ENCODE peak calls at places on chromosomes 1 and 21, in four cellular contexts. P is IMR-90, T is H1, X is HCT116. I is an unnamed sample.

GRCh38 chr21:17673261-17674020 is 60.7 kb upstream of the BTG3 start:
- DNase-seq in X (no peak), T (no peak), P (no peak), I (no peak)

GRCh38 chr1:23638786-23639241 is 52.8 kb upstream of the RPL11 start:
- DNase-seq in T (no peak), P (peak), X (no peak), I (no peak)

GRCh38 chr1:76124196-76124595 is 49.6 kb downstream of the ST6GALNAC3 start:
- DNase-seq in T (no peak), P (no peak), X (no peak), I (no peak)

GRCh38 chr1:220189750-220190347 is 82.4 kb downstream of the RAB3GAP2 start:
- DNase-seq in X (peak), P (peak), T (no peak), I (no peak)

GRCh38 chr1:14606632-14607031 is 8.1 kb downstream of the KAZN start:
- DNase-seq in T (no peak), X (no peak), P (no peak), I (no peak)

GRCh38 chr1:48775817-48776399 is 783 bp downstream of the BEND5 start:
- DNase-seq in T (no peak), X (no peak), P (no peak), I (no peak)

GRCh38 chr1:58909162-58909560 is 125.3 kb upstream of the JUN start:
- DNase-seq in X (no peak), P (peak), T (no peak), I (no peak)

GRCh38 chr1:208223136-208223535 is 21.0 kb downstream of the PLXNA2 start:
- DNase-seq in P (peak), T (no peak), X (no peak), I (no peak)

GRCh38 chr1:54309631-54310366 is 96.4 kb downstream of the SSBP3 start:
- DNase-seq in X (no peak), T (no peak), P (no peak), I (no peak)

GRCh38 chr1:88683516-88683847 is 591 bp upstream of the PKN2 start:
- DNase-seq in P (peak), T (no peak), X (no peak), I (peak)

GRCh38 chr1:33004628-33005027 is 32.1 kb downstream of the AK2 start:
- DNase-seq in P (peak), X (no peak), T (no peak), I (no peak)

GRCh38 chr1:26370591-26371382 is 1.8 kb downstream of the ZNF683 start:
- DNase-seq in T (no peak), X (no peak), P (no peak), I (peak)

GRCh38 chr21:38319781-38320180 is 63.0 kb downstream of the KCNJ15 start:
- DNase-seq in X (no peak), T (no peak), P (peak), I (no peak)

GRCh38 chr1:234549447-234550021 is 60.4 kb downstream of the IRF2BP2 start:
- DNase-seq in X (no peak), P (no peak), T (no peak), I (no peak)

GRCh38 chr1:154951901-154952657 is 3.8 kb downstream of the PBXIP1 start:
- DNase-seq in P (no peak), X (no peak), T (no peak), I (no peak)

GRCh38 chr1:31843506-31843905 is 27.7 kb upstream of the SPOCD1 start:
- DNase-seq in X (peak), P (peak), T (no peak), I (no peak)

GRCh38 chr1:84506729-84507453 is 510 bp upstream of the GNG5 start:
- DNase-seq in X (no peak), P (no peak), T (no peak), I (no peak)

DNA sequence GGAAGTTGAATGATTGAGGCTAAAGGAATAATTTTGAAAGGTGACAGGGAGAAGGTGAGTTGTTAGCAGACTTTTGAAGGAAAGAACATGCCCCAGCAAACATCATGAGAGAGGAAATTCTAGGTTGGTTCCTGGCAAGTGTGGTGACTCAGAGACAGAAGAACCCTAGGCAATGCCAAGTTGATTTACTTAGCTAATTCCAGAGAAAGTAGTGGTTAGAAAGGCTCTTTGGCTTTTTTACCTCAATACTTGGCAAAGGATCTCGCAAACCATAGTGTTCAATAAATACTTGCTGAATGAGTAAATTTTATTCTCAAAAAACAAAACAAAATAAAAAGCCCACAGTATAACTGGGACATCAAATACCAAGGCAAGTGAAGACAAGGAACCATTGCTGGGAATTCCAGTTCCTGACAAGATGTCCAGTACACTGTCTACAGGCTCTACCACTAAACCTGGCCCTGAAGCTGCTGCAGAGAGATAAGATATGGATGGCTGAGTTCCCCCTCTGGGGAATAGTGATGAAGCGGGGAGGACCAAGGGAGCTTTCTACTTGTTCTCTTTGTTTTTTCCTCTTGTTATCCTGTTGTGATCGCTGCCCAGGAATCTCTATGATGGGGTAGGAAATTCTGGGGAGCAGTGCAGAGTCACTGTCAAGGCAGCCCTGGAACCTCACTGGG is 48.2 kb downstream of the IL12RB2 start:
- DNase-seq in P (peak), X (no peak), T (no peak), I (no peak)
- H3K4me2 ChIP-seq in P (no peak), X (no peak), T (no peak), I (no peak)

GRCh38 chr1:156157974-156158373 is 4.6 kb downstream of the SEMA4A start:
- DNase-seq in P (no peak), T (no peak), X (no peak), I (no peak)

GRCh38 chr1:156154317-156154749 is 948 bp downstream of the SEMA4A start:
- DNase-seq in P (no peak), X (no peak), T (no peak), I (no peak)

GRCh38 chr1:156155760-156156495 is 2.5 kb downstream of the SEMA4A start:
- DNase-seq in P (no peak), X (no peak), T (no peak), I (no peak)

GRCh38 chr1:156160000-156160743 is 6.8 kb downstream of the SEMA4A start:
- DNase-seq in T (no peak), X (no peak), P (no peak), I (no peak)

DNA sequence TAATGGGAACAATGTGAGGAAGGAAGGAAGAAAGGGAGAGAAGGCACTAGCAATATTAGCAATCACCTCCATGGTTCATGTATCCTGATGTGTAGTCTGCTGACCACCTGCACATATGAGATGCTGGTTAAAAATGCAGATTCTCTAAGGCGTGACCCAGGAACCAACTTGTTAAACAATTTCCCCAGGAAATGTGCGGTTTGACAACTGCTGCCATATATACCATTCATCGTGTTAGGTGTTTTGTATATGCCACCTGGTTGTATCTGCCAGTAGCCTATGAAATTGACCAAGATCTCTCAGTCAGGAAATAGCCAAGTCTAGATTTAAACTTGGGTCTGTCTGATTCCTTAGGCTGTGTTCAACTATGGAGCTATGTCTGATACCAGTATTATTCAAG is 4.1 kb downstream of the SEMA4A start:
- DNase-seq in P (no peak), X (no peak), T (no peak), I (no peak)
- H3K4me2 ChIP-seq in P (no peak), X (no peak), T (no peak), I (no peak)

GRCh38 chr1:207205613-207206009 is 101.6 kb downstream of the C4BPA start:
- DNase-seq in X (no peak), P (no peak), T (no peak), I (no peak)
- H3K4me2 ChIP-seq in X (peak), P (no peak), T (no peak), I (no peak)

DNA sequence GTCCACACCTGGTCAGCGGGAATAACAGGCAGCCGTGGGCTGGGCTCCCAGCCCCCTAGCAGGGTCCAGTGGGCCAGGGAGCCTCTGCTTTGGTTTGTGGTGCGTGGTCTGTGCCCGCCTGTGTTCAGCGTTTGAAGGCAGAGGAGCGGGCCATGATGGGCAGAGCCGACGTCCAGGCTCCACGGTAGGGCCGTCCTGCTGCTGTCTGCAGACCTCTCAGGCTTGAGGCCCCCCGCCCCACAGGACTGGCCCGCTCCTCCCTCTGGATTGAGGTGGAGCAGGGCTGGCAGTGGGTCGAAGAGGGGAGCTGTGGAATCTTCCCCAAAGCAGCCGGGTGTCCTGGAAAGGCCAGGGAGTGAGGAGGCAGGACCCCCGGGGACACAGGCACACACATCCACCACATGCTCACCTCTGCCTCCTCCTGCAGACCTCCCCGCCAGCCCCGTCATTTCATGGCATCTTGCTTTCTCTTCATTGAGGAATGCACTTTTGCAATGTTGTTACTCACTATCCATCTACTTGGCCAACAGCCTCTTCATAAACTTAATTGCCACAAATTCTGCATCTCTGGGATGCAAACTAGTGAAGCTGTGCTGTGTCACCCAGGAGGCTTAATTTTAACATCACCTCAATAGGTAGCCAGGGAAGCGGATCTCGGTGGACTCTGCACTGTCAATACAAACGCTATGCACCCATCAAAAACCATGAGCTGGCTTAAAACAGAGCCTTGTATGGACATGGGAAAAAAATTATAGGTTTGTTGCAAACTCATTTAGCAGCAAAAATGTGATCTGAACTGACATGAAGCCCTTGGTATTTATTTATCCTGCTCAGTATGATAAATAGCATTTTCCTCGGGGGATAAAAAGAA is 85.9 kb downstream of the PDE9A start:
- DNase-seq in P (peak), T (no peak), X (no peak), I (no peak)
- H3K4me2 ChIP-seq in P (no peak), T (no peak), X (no peak), I (no peak)

GRCh38 chr1:15966081-15966955 is 9.6 kb downstream of the ZBTB17 start:
- DNase-seq in X (no peak), T (no peak), P (peak), I (no peak)

GRCh38 chr1:15963968-15964648 is 11.8 kb downstream of the ZBTB17 start:
- DNase-seq in T (no peak), X (no peak), P (no peak), I (no peak)

GRCh38 chr1:15963363-15963967 is 12.4 kb downstream of the ZBTB17 start:
- DNase-seq in P (no peak), T (no peak), X (no peak), I (no peak)

GRCh38 chr1:15966956-15967344 is 9.0 kb downstream of the ZBTB17 start:
- DNase-seq in P (no peak), X (no peak), T (no peak), I (no peak)

DNA sequence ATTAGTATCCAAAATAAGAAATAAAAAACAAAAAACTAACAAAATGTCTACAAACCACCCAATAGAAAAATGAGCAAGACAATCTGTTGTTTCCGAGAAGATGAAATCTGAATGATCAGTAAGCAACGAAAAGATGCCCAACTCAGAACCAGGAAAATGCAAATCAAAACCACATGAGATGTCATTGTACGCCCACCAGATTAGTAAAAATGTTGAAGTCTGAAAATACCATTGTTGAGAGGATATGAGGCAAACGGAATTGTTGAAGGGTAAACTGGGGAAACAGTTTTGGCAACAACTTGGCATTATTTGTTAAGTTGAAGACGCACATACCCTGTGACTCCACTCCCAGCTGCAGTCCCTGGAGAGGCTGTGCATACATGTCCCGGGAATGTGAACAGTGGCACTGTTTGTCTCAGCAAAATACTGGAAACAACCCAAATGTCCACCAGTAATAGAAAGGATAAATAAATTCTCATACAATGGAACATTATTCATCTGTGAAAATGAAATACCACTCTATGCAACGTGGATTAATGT is 10.6 kb downstream of the ZBTB17 start:
- DNase-seq in T (no peak), P (peak), X (no peak), I (no peak)
- H3K4me2 ChIP-seq in T (no peak), P (peak), X (no peak), I (no peak)

GRCh38 chr1:226491093-226491850 is 57.3 kb upstream of the STUM start:
- DNase-seq in X (no peak), P (no peak), T (no peak), I (no peak)

GRCh38 chr1:226489718-226490440 is 58.7 kb upstream of the STUM start:
- DNase-seq in T (no peak), X (no peak), P (no peak), I (no peak)

GRCh38 chr1:226490441-226490809 is 58.1 kb upstream of the STUM start:
- DNase-seq in T (no peak), P (no peak), X (no peak), I (no peak)

GRCh38 chr1:226495716-226496115 is 52.8 kb upstream of the STUM start:
- DNase-seq in X (no peak), T (peak), P (no peak), I (no peak)

GRCh38 chr1:226492738-226493137 is 55.8 kb upstream of the STUM start:
- DNase-seq in P (no peak), X (no peak), T (no peak), I (no peak)
- H3K4me2 ChIP-seq in P (no peak), X (no peak), T (no peak), I (no peak)

DNA sequence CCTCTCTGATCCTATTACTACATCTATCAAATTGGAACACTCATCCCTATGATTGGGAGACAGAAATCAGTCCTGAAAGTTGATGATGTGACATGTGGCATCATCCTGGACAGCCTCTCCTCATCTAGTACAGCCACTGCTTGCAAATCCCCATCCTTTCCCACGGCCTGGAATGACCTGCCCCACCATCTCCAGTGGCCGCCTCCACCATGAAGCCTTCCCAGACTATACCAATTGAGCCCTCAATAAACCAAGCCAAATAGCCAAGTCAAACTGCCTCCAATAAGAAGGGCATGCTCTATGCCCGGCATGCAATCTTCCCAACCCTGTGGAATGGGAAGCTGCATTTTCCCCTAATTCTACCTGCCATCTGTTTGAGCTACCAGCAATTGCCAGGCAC is 561 bp upstream of the ARHGEF19 start:
- DNase-seq in P (no peak), X (no peak), T (no peak), I (no peak)
- H3K4me2 ChIP-seq in P (no peak), X (peak), T (peak), I (no peak)

GRCh38 chr1:191662746-191663145 is 495.5 kb upstream of the RGS18 start:
- DNase-seq in X (no peak), P (no peak), T (no peak), I (no peak)
- H3K4me2 ChIP-seq in X (no peak), P (no peak), T (no peak), I (no peak)

GRCh38 chr1:41496080-41497055 is 11.9 kb upstream of the EDN2 start:
- DNase-seq in T (peak), P (peak), X (peak), I (no peak)

GRCh38 chr1:41497056-41497440 is 12.6 kb upstream of the EDN2 start:
- DNase-seq in X (no peak), P (no peak), T (no peak), I (no peak)

GRCh38 chr1:41498809-41499208 is 14.3 kb upstream of the EDN2 start:
- DNase-seq in T (no peak), P (peak), X (no peak), I (no peak)

GRCh38 chr1:41498391-41498790 is 13.9 kb upstream of the EDN2 start:
- DNase-seq in X (no peak), T (no peak), P (no peak), I (no peak)

GRCh38 chr1:41497631-41498030 is 13.1 kb upstream of the EDN2 start:
- DNase-seq in T (no peak), P (no peak), X (no peak), I (no peak)
- H3K4me2 ChIP-seq in T (no peak), P (no peak), X (no peak), I (no peak)

DNA sequence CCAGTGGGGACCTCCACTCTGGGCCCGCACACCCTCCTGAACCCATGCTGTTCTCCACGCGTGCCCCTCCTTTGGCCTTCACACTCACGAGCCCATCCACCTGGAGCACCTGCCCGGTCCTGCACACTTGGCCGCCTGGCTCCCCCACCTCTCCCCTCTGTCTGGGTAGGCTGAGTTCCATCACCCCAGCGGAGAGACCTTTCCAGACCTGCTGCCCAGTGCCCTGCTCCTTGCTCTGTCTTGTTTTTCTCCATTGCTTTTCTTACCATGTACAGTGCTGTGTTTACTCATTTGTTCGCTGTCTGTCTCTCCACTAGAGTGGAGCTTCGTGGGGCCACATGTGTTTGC is 351.0 kb upstream of the VAMP3 start:
- DNase-seq in T (no peak), X (no peak), P (no peak), I (no peak)
- H3K4me2 ChIP-seq in T (no peak), X (no peak), P (no peak), I (no peak)

I was measured in DND-41.